ENCODE peak calls at places on chromosomes 5 and 9, in five cellular contexts. One of them, this sample, is unnamed.

GRCh38 chr5:55969956-55970355 is 24.8 kb downstream of the IL6ST start:
- DNase-seq in progenitor cell of endocrine pancreas: no peak
- DNase-seq in T-helper 9 cell: no peak
- DNase-seq in testis: no peak
- DNase-seq in CD8-positive, alpha-beta T cell: no peak
- DNase-seq in this sample: no peak

GRCh38 chr5:127367912-127368468 is 77.4 kb downstream of the MEGF10 start:
- DNase-seq in progenitor cell of endocrine pancreas: no peak
- DNase-seq in T-helper 9 cell: no peak
- DNase-seq in testis: no peak
- DNase-seq in CD8-positive, alpha-beta T cell: no peak
- DNase-seq in this sample: no peak

GRCh38 chr5:136285501-136285900 is 79.8 kb downstream of the TRPC7 start:
- DNase-seq in progenitor cell of endocrine pancreas: no peak
- DNase-seq in T-helper 9 cell: no peak
- DNase-seq in testis: no peak
- DNase-seq in CD8-positive, alpha-beta T cell: no peak
- DNase-seq in this sample: no peak

GRCh38 chr9:107942870-107943269 is 453.3 kb upstream of the KLF4 start:
- DNase-seq in progenitor cell of endocrine pancreas: no peak
- DNase-seq in T-helper 9 cell: no peak
- DNase-seq in testis: no peak
- DNase-seq in CD8-positive, alpha-beta T cell: no peak
- DNase-seq in this sample: no peak

GRCh38 chr9:110977259-110977709 is 61.0 kb downstream of the LPAR1 start:
- DNase-seq in progenitor cell of endocrine pancreas: no peak
- DNase-seq in T-helper 9 cell: no peak
- DNase-seq in testis: peak; percentile 55
- DNase-seq in CD8-positive, alpha-beta T cell: no peak
- DNase-seq in this sample: no peak

GRCh38 chr9:4327504-4328191 is 27.8 kb upstream of the GLIS3 start:
- DNase-seq in progenitor cell of endocrine pancreas: no peak
- DNase-seq in T-helper 9 cell: no peak
- DNase-seq in testis: no peak
- DNase-seq in CD8-positive, alpha-beta T cell: no peak
- DNase-seq in this sample: no peak

GRCh38 chr5:39794511-39794910 is 369.7 kb upstream of the DAB2 start:
- DNase-seq in progenitor cell of endocrine pancreas: no peak
- DNase-seq in T-helper 9 cell: no peak
- DNase-seq in testis: no peak
- DNase-seq in CD8-positive, alpha-beta T cell: no peak
- DNase-seq in this sample: no peak

GRCh38 chr9:99231708-99232107 is 9.6 kb downstream of the SEC61B start:
- DNase-seq in progenitor cell of endocrine pancreas: no peak
- DNase-seq in T-helper 9 cell: no peak
- DNase-seq in testis: no peak
- DNase-seq in CD8-positive, alpha-beta T cell: no peak
- DNase-seq in this sample: no peak

GRCh38 chr9:87039809-87040392 is 92.6 kb upstream of the GAS1 start:
- DNase-seq in progenitor cell of endocrine pancreas: no peak
- DNase-seq in T-helper 9 cell: no peak
- DNase-seq in testis: no peak
- DNase-seq in CD8-positive, alpha-beta T cell: no peak
- DNase-seq in this sample: no peak

GRCh38 chr9:36721846-36722588 is 149.3 kb downstream of the MELK start:
- DNase-seq in progenitor cell of endocrine pancreas: no peak
- DNase-seq in T-helper 9 cell: no peak
- DNase-seq in testis: no peak
- DNase-seq in CD8-positive, alpha-beta T cell: no peak
- DNase-seq in this sample: no peak

GRCh38 chr9:21031091-21031817 is at the start of gene HACD4:
- DNase-seq in progenitor cell of endocrine pancreas: peak; percentile 38
- DNase-seq in T-helper 9 cell: peak; percentile 60
- DNase-seq in testis: peak; percentile 45
- DNase-seq in CD8-positive, alpha-beta T cell: peak; percentile 40
- DNase-seq in this sample: peak; percentile 68

GRCh38 chr9:70101265-70101664 is 57.6 kb downstream of the MAMDC2 start:
- DNase-seq in progenitor cell of endocrine pancreas: no peak
- DNase-seq in T-helper 9 cell: no peak
- DNase-seq in testis: no peak
- DNase-seq in CD8-positive, alpha-beta T cell: no peak
- DNase-seq in this sample: no peak

GRCh38 chr9:20297646-20298084 is 324.6 kb downstream of the MLLT3 start:
- DNase-seq in progenitor cell of endocrine pancreas: no peak
- DNase-seq in T-helper 9 cell: no peak
- DNase-seq in testis: no peak
- DNase-seq in CD8-positive, alpha-beta T cell: no peak
- DNase-seq in this sample: no peak

GRCh38 chr9:81083821-81084512 is 605.4 kb downstream of the TLE1 start:
- DNase-seq in progenitor cell of endocrine pancreas: no peak
- DNase-seq in T-helper 9 cell: no peak
- DNase-seq in testis: no peak
- DNase-seq in CD8-positive, alpha-beta T cell: no peak
- DNase-seq in this sample: no peak

GRCh38 chr9:109771084-109771483 is 8.9 kb upstream of the PALM2AKAP2 start:
- DNase-seq in progenitor cell of endocrine pancreas: no peak
- DNase-seq in T-helper 9 cell: no peak
- DNase-seq in testis: no peak
- DNase-seq in CD8-positive, alpha-beta T cell: no peak
- DNase-seq in this sample: no peak

GRCh38 chr5:176553260-176554085 is 4.3 kb downstream of the CDHR2 start:
- DNase-seq in progenitor cell of endocrine pancreas: no peak
- DNase-seq in T-helper 9 cell: no peak
- DNase-seq in testis: no peak
- DNase-seq in CD8-positive, alpha-beta T cell: no peak
- DNase-seq in this sample: no peak

GRCh38 chr9:30723656-30724055 is 1660.8 kb upstream of the ACO1 start:
- DNase-seq in progenitor cell of endocrine pancreas: no peak
- DNase-seq in T-helper 9 cell: no peak
- DNase-seq in testis: no peak
- DNase-seq in CD8-positive, alpha-beta T cell: no peak
- DNase-seq in this sample: no peak

GRCh38 chr9:22216730-22217160 is 207.6 kb upstream of the CDKN2B start:
- DNase-seq in progenitor cell of endocrine pancreas: no peak
- DNase-seq in T-helper 9 cell: no peak
- DNase-seq in testis: no peak
- DNase-seq in CD8-positive, alpha-beta T cell: no peak
- DNase-seq in this sample: no peak

GRCh38 chr5:107937198-107937597 is 266.5 kb upstream of the EFNA5 start:
- DNase-seq in progenitor cell of endocrine pancreas: no peak
- DNase-seq in T-helper 9 cell: no peak
- DNase-seq in testis: no peak
- DNase-seq in CD8-positive, alpha-beta T cell: no peak
- DNase-seq in this sample: no peak

GRCh38 chr9:85404911-85405580 is 336.7 kb downstream of the AGTPBP1 start:
- DNase-seq in progenitor cell of endocrine pancreas: no peak
- DNase-seq in T-helper 9 cell: no peak
- DNase-seq in testis: no peak
- DNase-seq in CD8-positive, alpha-beta T cell: no peak
- DNase-seq in this sample: no peak

GRCh38 chr9:134769084-134769455 is 111.5 kb upstream of the FCN2 start:
- DNase-seq in progenitor cell of endocrine pancreas: no peak
- DNase-seq in T-helper 9 cell: no peak
- DNase-seq in testis: no peak
- DNase-seq in CD8-positive, alpha-beta T cell: no peak
- DNase-seq in this sample: no peak

GRCh38 chr5:38736089-38736488 is 109.7 kb upstream of the OSMR start:
- DNase-seq in progenitor cell of endocrine pancreas: no peak
- DNase-seq in T-helper 9 cell: no peak
- DNase-seq in testis: no peak
- DNase-seq in CD8-positive, alpha-beta T cell: no peak
- DNase-seq in this sample: no peak

GRCh38 chr5:135826221-135826525 is 8.3 kb upstream of the SLC25A48 start:
- DNase-seq in progenitor cell of endocrine pancreas: no peak
- DNase-seq in T-helper 9 cell: no peak
- DNase-seq in testis: no peak
- DNase-seq in CD8-positive, alpha-beta T cell: no peak
- DNase-seq in this sample: no peak

This sample was measured in central memory CD4-positive, alpha-beta T cell.